ENCODE peak calls at places on chromosome 14, in nine cellular contexts. S is GM03348; W is glutamatergic neuron; I is amniotic stem cell; D is NCI-H1417 treated with DMSO at 0.1 percent for 48 hours; B is activated T-cell treated with anti-CD3 and anti-CD28 coated beads, Interleukin-2, amount 50 U/mL, for 4 hours; H is thyroid gland; N is small intestine; V is activated T-helper 9 cell treated with anti-CD3 and anti-CD28 coated beads, Interleukin-2, amount 50 U/mL, for 16 hours. T is an unnamed sample.

GRCh38 chr14:37170237-37170636 is 2.2 kb downstream of the SLC25A21 start:
- DNase-seq in D (no peak), N (peak; percentile 76), H (no peak), I (no peak), S (no peak), B (no peak), V (no peak), W (no peak), T (no peak)

GRCh38 chr14:75548544-75548943 is 26.3 kb downstream of the BATF start:
- DNase-seq in V (no peak), D (no peak), W (no peak), I (no peak), S (no peak), B (no peak), N (peak; percentile 90), H (no peak), T (no peak)

GRCh38 chr14:42872775-42873174 is 1266.1 kb downstream of the LRFN5 start:
- DNase-seq in S (no peak), V (no peak), B (no peak), N (no peak), W (no peak), H (no peak), I (no peak), D (no peak), T (no peak)

GRCh38 chr14:100132161-100132902 is 27.1 kb downstream of the DEGS2 start:
- DNase-seq in V (no peak), B (no peak), H (peak; percentile 60), N (no peak), D (no peak), W (no peak), I (peak; percentile 3), S (peak; percentile 90), T (no peak)

GRCh38 chr14:74519316-74520074 is 25.9 kb downstream of the ISCA2 start:
- DNase-seq in D (no peak), I (no peak), N (no peak), B (no peak), V (no peak), S (no peak), H (no peak), W (no peak), T (no peak)

GRCh38 chr14:76955575-76956252 is 72.8 kb downstream of the IRF2BPL start:
- DNase-seq in N (no peak), D (peak; percentile 66), B (peak; percentile 42), W (no peak), I (no peak), S (peak; percentile 61), H (peak; percentile 40), V (peak; percentile 36), T (no peak)

GRCh38 chr14:24463806-24464785 is 21.5 kb upstream of the SDR39U1 start:
- DNase-seq in B (no peak), D (no peak), H (no peak), S (no peak), N (no peak), W (no peak), I (no peak), V (no peak), T (no peak)

GRCh38 chr14:64763801-64764511 is 59.7 kb downstream of the PLEKHG3 start:
- DNase-seq in S (peak; percentile 50), V (no peak), D (no peak), H (no peak), N (no peak), B (no peak), W (peak; percentile 42), I (no peak), T (peak; percentile 55)

GRCh38 chr14:55600784-55601561 is 21.0 kb downstream of the KTN1 start:
- DNase-seq in B (no peak), N (no peak), S (peak; percentile 63), V (no peak), W (no peak), I (no peak), H (no peak), D (no peak), T (no peak)

GRCh38 chr14:85519661-85520305 is 10.2 kb upstream of the FLRT2 start:
- DNase-seq in H (no peak), N (no peak), W (no peak), D (no peak), V (no peak), S (no peak), I (no peak), B (no peak), T (no peak)

GRCh38 chr14:54564071-54564798 is 2.7 kb upstream of the SAMD4A start:
- DNase-seq in W (no peak), B (no peak), H (no peak), D (peak; percentile 34), N (peak; percentile 57), S (peak; percentile 14), V (no peak), I (no peak), T (no peak)

GRCh38 chr14:67704484-67705089 is 2.9 kb downstream of the RDH12 start:
- DNase-seq in B (no peak), W (no peak), D (peak; percentile 46), V (no peak), I (peak; percentile 24), S (peak; percentile 67), H (no peak), N (peak; percentile 67), T (no peak)

GRCh38 chr14:104698688-104699425 is 9.4 kb downstream of the INF2 start:
- DNase-seq in N (no peak), B (no peak), H (no peak), I (no peak), D (no peak), V (no peak), S (no peak), W (no peak), T (no peak)

GRCh38 chr14:61950340-61950739 is 188.1 kb downstream of the SNAPC1 start:
- DNase-seq in S (no peak), N (peak; percentile 3), I (no peak), B (no peak), V (no peak), W (peak; percentile 40), H (peak; percentile 9), D (no peak), T (no peak)

T was measured in RWPE2.